ENCODE peak calls at places on chromosomes 2 and 18, in four cellular contexts. One of them, this sample, is unnamed.

GRCh38 chr18:24427484-24427883 is 1.0 kb downstream of the IMPACT start:
- DNase-seq in HepG2: no peak
- DNase-seq in HCT116: no peak
- DNase-seq in H1: no peak
- DNase-seq in this sample: no peak

GRCh38 chr18:77069931-77070330 is 62.7 kb downstream of the MBP start:
- DNase-seq in HepG2: no peak
- DNase-seq in HCT116: no peak
- DNase-seq in H1: no peak
- DNase-seq in this sample: no peak

GRCh38 chr2:235144291-235144690 is 192.5 kb downstream of the SH3BP4 start:
- DNase-seq in HepG2: no peak
- DNase-seq in HCT116: no peak
- DNase-seq in H1: peak; percentile 17
- DNase-seq in this sample: no peak

GRCh38 chr2:73130790-73131189 is 18.0 kb upstream of the RAB11FIP5 start:
- DNase-seq in HepG2: no peak
- DNase-seq in HCT116: no peak
- DNase-seq in H1: no peak
- DNase-seq in this sample: no peak

GRCh38 chr2:9545502-9545901 is 10.1 kb downstream of the ADAM17 start:
- DNase-seq in HepG2: no peak
- DNase-seq in HCT116: no peak
- DNase-seq in H1: no peak
- DNase-seq in this sample: no peak

GRCh38 chr18:77021075-77021474 is 111.5 kb downstream of the MBP start:
- DNase-seq in HepG2: no peak
- DNase-seq in HCT116: no peak
- DNase-seq in H1: no peak
- DNase-seq in this sample: no peak

GRCh38 chr2:236338495-236339184 is 74.4 kb upstream of the ASB18 start:
- DNase-seq in HepG2: no peak
- DNase-seq in HCT116: no peak
- DNase-seq in H1: no peak
- DNase-seq in this sample: no peak

GRCh38 chr2:95531254-95531771 is 46.8 kb upstream of the TRIM43B start:
- DNase-seq in HepG2: no peak
- DNase-seq in HCT116: no peak
- DNase-seq in H1: no peak
- DNase-seq in this sample: no peak

GRCh38 chr2:128591022-128591840 is 272.6 kb upstream of the HS6ST1 start:
- DNase-seq in HepG2: no peak
- DNase-seq in HCT116: no peak
- DNase-seq in H1: no peak
- DNase-seq in this sample: no peak

GRCh38 chr2:221571391-221572179 is 519 bp downstream of the EPHA4 start:
- DNase-seq in HepG2: no peak
- DNase-seq in HCT116: no peak
- DNase-seq in H1: peak; percentile 73
- DNase-seq in this sample: no peak

GRCh38 chr2:124309563-124310138 is 284.6 kb downstream of the CNTNAP5 start:
- DNase-seq in HepG2: no peak
- DNase-seq in HCT116: no peak
- DNase-seq in H1: no peak
- DNase-seq in this sample: no peak

GRCh38 chr2:54176577-54176976 is 61.2 kb downstream of the ACYP2 start:
- DNase-seq in HepG2: peak; percentile 85
- DNase-seq in HCT116: peak; percentile 13
- DNase-seq in H1: peak; percentile 63
- DNase-seq in this sample: no peak

GRCh38 chr2:57943271-57943670 is 103.3 kb upstream of the VRK2 start:
- DNase-seq in HepG2: no peak
- DNase-seq in HCT116: no peak
- DNase-seq in H1: no peak
- DNase-seq in this sample: no peak

GRCh38 chr18:9682572-9682971 is 25.5 kb upstream of the RAB31 start:
- DNase-seq in HepG2: no peak
- DNase-seq in HCT116: no peak
- DNase-seq in H1: no peak
- DNase-seq in this sample: no peak

GRCh38 chr2:3493610-3493997 is 25.7 kb downstream of the ADI1 start:
- DNase-seq in HepG2: peak; percentile 72
- DNase-seq in HCT116: no peak
- DNase-seq in H1: no peak
- DNase-seq in this sample: peak; percentile 93

GRCh38 chr2:120238728-120239487 is 13.7 kb upstream of the RALB start:
- DNase-seq in HepG2: peak; percentile 76
- DNase-seq in HCT116: peak; percentile 80
- DNase-seq in H1: no peak
- DNase-seq in this sample: peak; percentile 52

GRCh38 chr2:101255501-101255900 is 2.8 kb downstream of the CNOT11 start:
- DNase-seq in HepG2: no peak
- DNase-seq in HCT116: no peak
- DNase-seq in H1: no peak
- DNase-seq in this sample: no peak

GRCh38 chr2:68292108-68292710 is 27.5 kb downstream of the CNRIP1 start:
- DNase-seq in HepG2: peak; percentile 45
- DNase-seq in HCT116: peak; percentile 24
- DNase-seq in H1: no peak
- DNase-seq in this sample: peak; percentile 68

GRCh38 chr2:134120718-134121630 is 132.9 kb upstream of the MGAT5 start:
- DNase-seq in HepG2: no peak
- DNase-seq in HCT116: no peak
- DNase-seq in H1: peak; percentile 73
- DNase-seq in this sample: peak; percentile 50

GRCh38 chr2:160742679-160743078 is 249.1 kb upstream of the RBMS1 start:
- DNase-seq in HepG2: no peak
- DNase-seq in HCT116: no peak
- DNase-seq in H1: no peak
- DNase-seq in this sample: no peak

GRCh38 chr2:190325588-190325987 is 6.0 kb upstream of the HIBCH start:
- DNase-seq in HepG2: no peak
- DNase-seq in HCT116: no peak
- DNase-seq in H1: no peak
- DNase-seq in this sample: no peak

GRCh38 chr2:34475141-34475540 is 876.0 kb upstream of the FAM98A start:
- DNase-seq in HepG2: no peak
- DNase-seq in HCT116: no peak
- DNase-seq in H1: no peak
- DNase-seq in this sample: no peak

GRCh38 chr18:7177131-7177744 is 53.7 kb upstream of the LRRC30 start:
- DNase-seq in HepG2: peak; percentile 45
- DNase-seq in HCT116: no peak
- DNase-seq in H1: no peak
- DNase-seq in this sample: peak; percentile 72

GRCh38 chr2:179562330-179562885 is 297.8 kb upstream of the SESTD1 start:
- DNase-seq in HepG2: no peak
- DNase-seq in HCT116: no peak
- DNase-seq in H1: no peak
- DNase-seq in this sample: no peak

GRCh38 chr2:188969236-188970032 is 4.7 kb upstream of the COL3A1 start:
- DNase-seq in HepG2: no peak
- DNase-seq in HCT116: no peak
- DNase-seq in H1: no peak
- DNase-seq in this sample: no peak

GRCh38 chr18:159037-159652 is 788 bp downstream of the USP14 start:
- DNase-seq in HepG2: peak; percentile 33
- DNase-seq in HCT116: no peak
- DNase-seq in H1: peak; percentile 41
- DNase-seq in this sample: no peak

GRCh38 chr2:47069628-47070154 is 85.4 kb downstream of the STPG4 start:
- DNase-seq in HepG2: peak; percentile 84
- DNase-seq in HCT116: peak; percentile 82
- DNase-seq in H1: peak; percentile 72
- DNase-seq in this sample: no peak

GRCh38 chr2:42180300-42180699 is 11.1 kb downstream of the EML4 start:
- DNase-seq in HepG2: no peak
- DNase-seq in HCT116: no peak
- DNase-seq in H1: no peak
- DNase-seq in this sample: no peak

GRCh38 chr2:66532972-66533868 is 98.3 kb downstream of the MEIS1 start:
- DNase-seq in HepG2: no peak
- DNase-seq in HCT116: no peak
- DNase-seq in H1: no peak
- DNase-seq in this sample: no peak

GRCh38 chr2:10523406-10524189 is 75.5 kb upstream of the ODC1 start:
- DNase-seq in HepG2: no peak
- DNase-seq in HCT116: no peak
- DNase-seq in H1: no peak
- DNase-seq in this sample: no peak

DNA sequence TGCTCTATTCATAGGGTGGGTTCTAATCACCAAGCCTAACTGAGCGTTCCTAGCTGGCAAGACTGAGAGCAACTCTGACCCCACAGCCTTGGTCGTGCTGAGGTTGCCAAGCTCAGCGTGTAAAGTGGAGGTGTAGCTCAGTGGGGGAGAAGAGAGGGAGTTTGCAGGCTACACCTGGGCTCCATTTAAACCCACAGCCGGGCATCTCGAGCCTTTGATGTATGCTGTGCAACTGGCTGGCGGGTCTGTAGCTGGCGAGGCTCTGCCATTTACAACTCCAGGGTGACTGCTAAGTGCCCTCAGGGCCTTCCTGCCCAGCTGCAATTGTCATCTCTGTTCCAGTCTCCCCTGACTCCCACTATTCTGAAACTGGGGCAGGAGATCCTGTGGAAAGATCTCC is 20.0 kb upstream of the CHRNA1 start:
- DNase-seq in HepG2: no peak
- DNase-seq in HCT116: no peak
- DNase-seq in H1: no peak
- DNase-seq in this sample: no peak
- TF ChIP-seq FOSL1 in HepG2: no peak
- TF ChIP-seq FOSL1 in HCT116: no peak
- TF ChIP-seq FOSL1 in H1: no peak
- TF ChIP-seq FOSL1 in this sample: no peak

GRCh38 chr2:224608104-224608503 is 22.9 kb upstream of the CUL3 start:
- DNase-seq in HepG2: no peak
- DNase-seq in HCT116: no peak
- DNase-seq in H1: no peak
- DNase-seq in this sample: no peak

GRCh38 chr2:224611938-224612337 is 26.8 kb upstream of the CUL3 start:
- DNase-seq in HepG2: no peak
- DNase-seq in HCT116: no peak
- DNase-seq in H1: no peak
- DNase-seq in this sample: no peak

GRCh38 chr2:224612581-224612980 is 27.4 kb upstream of the CUL3 start:
- DNase-seq in HepG2: no peak
- DNase-seq in HCT116: no peak
- DNase-seq in H1: no peak
- DNase-seq in this sample: no peak

GRCh38 chr2:224613543-224614317 is 28.6 kb upstream of the CUL3 start:
- DNase-seq in HepG2: no peak
- DNase-seq in HCT116: no peak
- DNase-seq in H1: no peak
- DNase-seq in this sample: no peak
- H3K9ac ChIP-seq in HepG2: no peak overlapping the region
- H3K9ac ChIP-seq in HCT116: no peak overlapping the region
- H3K9ac ChIP-seq in H1: no peak overlapping the region
- H3K9ac ChIP-seq in this sample: no peak overlapping the region

GRCh38 chr18:32577561-32577960 is 106.9 kb upstream of the GAREM1 start:
- DNase-seq in HepG2: no peak
- DNase-seq in HCT116: no peak
- DNase-seq in H1: no peak
- DNase-seq in this sample: no peak

GRCh38 chr18:32588191-32588590 is 117.5 kb upstream of the GAREM1 start:
- DNase-seq in HepG2: no peak
- DNase-seq in HCT116: no peak
- DNase-seq in H1: no peak
- DNase-seq in this sample: no peak

GRCh38 chr18:32582455-32582854 is 111.8 kb upstream of the GAREM1 start:
- DNase-seq in HepG2: no peak
- DNase-seq in HCT116: no peak
- DNase-seq in H1: no peak
- DNase-seq in this sample: no peak
- TF ChIP-seq FOSL1 in HepG2: no peak
- TF ChIP-seq FOSL1 in HCT116: no peak
- TF ChIP-seq FOSL1 in H1: no peak
- TF ChIP-seq FOSL1 in this sample: no peak

DNA sequence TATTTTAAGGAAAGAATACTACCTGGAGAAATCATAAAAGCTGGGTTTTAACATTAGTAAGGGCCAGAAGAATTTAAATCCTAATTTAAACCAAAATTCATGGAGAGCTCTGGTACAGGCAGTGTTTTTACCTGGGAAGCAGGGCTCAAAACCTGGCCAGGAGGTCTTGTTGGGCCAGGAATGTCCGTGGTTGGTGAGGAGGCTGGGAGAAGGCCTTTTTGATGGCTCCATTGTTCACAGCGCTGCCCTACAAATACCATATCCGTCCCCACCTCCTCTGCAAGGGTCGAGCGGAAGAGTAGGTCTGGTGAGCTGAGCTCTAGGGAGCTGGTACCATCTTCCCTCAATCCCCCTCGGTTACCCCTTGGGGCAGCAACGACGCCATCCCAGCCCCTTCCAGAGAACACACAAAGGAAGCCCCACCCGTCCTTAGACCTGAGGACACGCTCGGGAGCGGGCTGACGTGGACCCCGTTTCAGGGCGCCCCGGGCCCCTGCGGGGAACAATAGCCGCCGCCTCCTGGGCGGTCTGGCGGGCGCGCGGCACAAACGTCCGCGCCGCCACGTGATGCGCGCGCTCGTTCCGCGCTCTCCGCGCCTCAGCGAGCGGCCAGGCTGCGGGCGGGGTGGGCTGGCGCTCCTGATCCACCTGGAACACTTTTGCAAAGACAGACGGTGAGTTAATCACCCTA is 10.7 kb upstream of the HOXD1 start:
- DNase-seq in HepG2: no peak
- DNase-seq in HCT116: no peak
- DNase-seq in H1: peak; percentile 70
- DNase-seq in this sample: no peak
- H3K9ac ChIP-seq in HepG2: no peak overlapping the region
- H3K9ac ChIP-seq in HCT116: no peak overlapping the region
- H3K9ac ChIP-seq in H1: no peak overlapping the region
- H3K9ac ChIP-seq in this sample: no peak overlapping the region

GRCh38 chr18:28013064-28013463 is 163.9 kb downstream of the CDH2 start:
- DNase-seq in HepG2: peak; percentile 13
- DNase-seq in HCT116: no peak
- DNase-seq in H1: no peak
- DNase-seq in this sample: no peak
- TF ChIP-seq FOSL1 in HepG2: no peak
- TF ChIP-seq FOSL1 in HCT116: no peak
- TF ChIP-seq FOSL1 in H1: no peak
- TF ChIP-seq FOSL1 in this sample: no peak

GRCh38 chr18:54224379-54225014 is at the start of gene MBD2:
- DNase-seq in HepG2: peak; percentile 93
- DNase-seq in HCT116: peak; percentile 89
- DNase-seq in H1: peak; percentile 99
- DNase-seq in this sample: peak; percentile 90
- H3K9ac ChIP-seq in HepG2: peak within 1 kb of the TSS; percentile 66
- H3K9ac ChIP-seq in HCT116: peak within 1 kb of the TSS; percentile 68
- H3K9ac ChIP-seq in H1: peak within 1 kb of the TSS; percentile 98
- H3K9ac ChIP-seq in this sample: peak within 1 kb of the TSS; percentile 87

GRCh38 chr2:213108308-213108707 is 43.1 kb downstream of the IKZF2 start:
- DNase-seq in HepG2: no peak
- DNase-seq in HCT116: no peak
- DNase-seq in H1: no peak
- DNase-seq in this sample: no peak
- TF ChIP-seq FOSL1 in HepG2: no peak
- TF ChIP-seq FOSL1 in HCT116: no peak
- TF ChIP-seq FOSL1 in H1: no peak
- TF ChIP-seq FOSL1 in this sample: no peak

GRCh38 chr2:132276571-132276981 is 114.8 kb upstream of the ANKRD30BL start:
- DNase-seq in HepG2: no peak
- DNase-seq in HCT116: no peak
- DNase-seq in H1: peak; percentile 10
- DNase-seq in this sample: no peak
- H3K9ac ChIP-seq in HepG2: no peak overlapping the region
- H3K9ac ChIP-seq in HCT116: no peak overlapping the region
- H3K9ac ChIP-seq in H1: no peak overlapping the region
- H3K9ac ChIP-seq in this sample: no peak overlapping the region